ENCODE peak calls at places on chromosomes 12 and 14, in six cellular contexts. E is psoas muscle; I is heart right ventricle; C is stimulated activated CD8-positive, alpha-beta memory T cell treated with anti-CD3 and anti-CD28 coated beads, Interleukin-15, amount 100 ng/mL, for 4 hours; Z is NCI-H446; R is GM13977. X is an unnamed sample.

GRCh38 chr12:13135336-13136178 is 32.1 kb upstream of the GSG1 start:
- DNase-seq in E (peak), I (no peak), C (no peak), Z (no peak), R (no peak), X (peak)

GRCh38 chr14:59044707-59045106 is 143.8 kb upstream of the DAAM1 start:
- DNase-seq in E (no peak), I (no peak), C (no peak), Z (no peak), R (no peak), X (no peak)

GRCh38 chr14:33930464-33930863 is 20.4 kb downstream of the EGLN3 start:
- DNase-seq in E (no peak), I (no peak), C (no peak), Z (peak), R (no peak), X (no peak)

GRCh38 chr12:89439946-89440345 is 84.7 kb downstream of the GALNT4 start:
- DNase-seq in E (no peak), I (no peak), C (no peak), Z (no peak), R (no peak), X (no peak)

GRCh38 chr14:88598097-88598675 is 35.3 kb downstream of the ZC3H14 start:
- DNase-seq in E (no peak), I (no peak), C (no peak), Z (no peak), R (no peak), X (no peak)

GRCh38 chr14:36452850-36453249 is 67.2 kb downstream of the NKX2-1 start:
- DNase-seq in E (no peak), I (no peak), C (no peak), Z (no peak), R (no peak), X (no peak)

GRCh38 chr12:106227641-106228319 is 20.0 kb downstream of the CKAP4 start:
- DNase-seq in E (no peak), I (no peak), C (no peak), Z (no peak), R (no peak), X (peak)

GRCh38 chr14:60713513-60713912 is 10.6 kb downstream of the SIX4 start:
- DNase-seq in E (no peak), I (no peak), C (no peak), Z (no peak), R (no peak), X (no peak)

GRCh38 chr14:76352639-76353281 is 23.2 kb upstream of the ESRRB start:
- DNase-seq in E (peak), I (peak), C (no peak), Z (peak), R (peak), X (peak)

GRCh38 chr12:52525661-52526499 is 5.7 kb upstream of the KRT5 start:
- DNase-seq in E (no peak), I (no peak), C (no peak), Z (no peak), R (no peak), X (no peak)

GRCh38 chr12:67288561-67288960 is 19.4 kb downstream of the CAND1 start:
- DNase-seq in E (no peak), I (no peak), C (no peak), Z (no peak), R (no peak), X (no peak)

GRCh38 chr14:69008411-69008810 is 29.3 kb upstream of the ACTN1 start:
- DNase-seq in E (no peak), I (no peak), C (no peak), Z (peak), R (no peak), X (no peak)

GRCh38 chr12:120225852-120226640 is 25.1 kb upstream of the RPLP0 start:
- DNase-seq in E (no peak), I (peak), C (no peak), Z (no peak), R (peak), X (peak)

GRCh38 chr12:62840311-62840710 is 94.6 kb downstream of the PPM1H start:
- DNase-seq in E (no peak), I (no peak), C (no peak), Z (no peak), R (no peak), X (no peak)

GRCh38 chr14:22977684-22978486 is 4.5 kb downstream of the AJUBA start:
- DNase-seq in E (no peak), I (peak), C (no peak), Z (peak), R (no peak), X (peak)

GRCh38 chr12:12612403-12612802 is 727 bp downstream of the CREBL2 start:
- DNase-seq in E (no peak), I (peak), C (no peak), Z (peak), R (peak), X (no peak)